ENCODE peak calls at places on chromosomes 5 and 9, in six cellular contexts. X is IMR-90, H is A549, W is colonic mucosa, P is HepG2, I is psoas muscle. U is an unnamed sample.

GRCh38 chr5:61371474-61371873 is 39.4 kb downstream of the ZSWIM6 start:
- DNase-seq in X (no peak), H (no peak), W (no peak), P (no peak), I (no peak), U (no peak)

GRCh38 chr9:78064075-78064474 is 32.5 kb upstream of the GNAQ start:
- DNase-seq in X (no peak), H (no peak), W (no peak), P (no peak), I (no peak), U (peak; percentile 13)

GRCh38 chr9:109272045-109272444 is 48.8 kb downstream of the EPB41L4B start:
- DNase-seq in X (no peak), H (no peak), W (no peak), P (no peak), I (no peak), U (no peak)

GRCh38 chr9:124267271-124267807 is 9.6 kb downstream of the NEK6 start:
- DNase-seq in X (peak; percentile 85), H (peak; percentile 56), W (peak; percentile 82), P (no peak), I (no peak), U (peak; percentile 54)

GRCh38 chr5:151523335-151523734 is 67.8 kb downstream of the FAT2 start:
- DNase-seq in X (peak; percentile 55), H (peak; percentile 75), W (peak; percentile 32), P (peak; percentile 60), I (no peak), U (no peak)

GRCh38 chr5:180120221-180121101 is 48.9 kb upstream of the RNF130 start:
- DNase-seq in X (no peak), H (no peak), W (no peak), P (no peak), I (peak; percentile 26), U (no peak)

GRCh38 chr5:79845448-79846197 is 145.4 kb downstream of the MTX3 start:
- DNase-seq in X (peak; percentile 89), H (no peak), W (no peak), P (no peak), I (no peak), U (peak; percentile 42)

GRCh38 chr9:88503845-88504764 is 30.9 kb upstream of the NXNL2 start:
- DNase-seq in X (no peak), H (no peak), W (no peak), P (no peak), I (no peak), U (no peak)

GRCh38 chr9:18072967-18073366 is 401.0 kb upstream of the ADAMTSL1 start:
- DNase-seq in X (no peak), H (no peak), W (no peak), P (no peak), I (no peak), U (no peak)

GRCh38 chr5:28914302-28914701 is 1875.9 kb upstream of the CDH9 start:
- DNase-seq in X (no peak), H (no peak), W (no peak), P (no peak), I (no peak), U (no peak)

GRCh38 chr5:109992264-109992915 is 302.7 kb downstream of the MAN2A1 start:
- DNase-seq in X (no peak), H (no peak), W (no peak), P (no peak), I (no peak), U (no peak)

GRCh38 chr5:56585466-56585865 is 229.9 kb upstream of the MAP3K1 start:
- DNase-seq in X (peak; percentile 63), H (no peak), W (no peak), P (no peak), I (no peak), U (no peak)

GRCh38 chr9:124258765-124259272 is 1.1 kb downstream of the NEK6 start:
- DNase-seq in X (no peak), H (no peak), W (no peak), P (peak; percentile 23), I (peak; percentile 56), U (no peak)

GRCh38 chr9:4048441-4048840 is 251.4 kb downstream of the GLIS3 start:
- DNase-seq in X (peak; percentile 64), H (peak; percentile 10), W (no peak), P (no peak), I (no peak), U (peak; percentile 18)

GRCh38 chr9:106920701-106921283 is 57.8 kb downstream of the ZNF462 start:
- DNase-seq in X (peak; percentile 21), H (no peak), W (peak; percentile 73), P (peak; percentile 18), I (no peak), U (no peak)

GRCh38 chr5:141734501-141735231 is 52.6 kb upstream of the ARAP3 start:
- DNase-seq in X (peak; percentile 61), H (peak; percentile 54), W (peak; percentile 48), P (no peak), I (no peak), U (peak; percentile 29)

GRCh38 chr9:83472221-83472665 is 66.0 kb downstream of the FRMD3 start:
- DNase-seq in X (peak; percentile 1), H (peak; percentile 36), W (peak; percentile 65), P (peak; percentile 95), I (no peak), U (no peak)

GRCh38 chr5:139838381-139839197 is 43.0 kb downstream of the PSD2 start:
- DNase-seq in X (no peak), H (no peak), W (no peak), P (no peak), I (no peak), U (no peak)

GRCh38 chr5:135435467-135436330 is 11.4 kb downstream of the DCANP1 start:
- DNase-seq in X (no peak), H (no peak), W (no peak), P (no peak), I (no peak), U (no peak)

GRCh38 chr5:10680876-10681481 is 80.1 kb downstream of the DAP start:
- DNase-seq in X (no peak), H (no peak), W (no peak), P (no peak), I (no peak), U (no peak)

GRCh38 chr5:36418172-36418979 is 116.7 kb upstream of the RANBP3L start:
- DNase-seq in X (no peak), H (no peak), W (no peak), P (peak; percentile 13), I (no peak), U (no peak)

GRCh38 chr5:131198625-131199024 is 27.9 kb downstream of the LYRM7 start:
- DNase-seq in X (peak; percentile 78), H (no peak), W (no peak), P (no peak), I (no peak), U (no peak)

GRCh38 chr9:87180361-87180760 is 233.1 kb upstream of the GAS1 start:
- DNase-seq in X (no peak), H (no peak), W (no peak), P (no peak), I (no peak), U (no peak)

GRCh38 chr9:1738511-1739100 is 276.5 kb upstream of the SMARCA2 start:
- DNase-seq in X (no peak), H (no peak), W (no peak), P (no peak), I (no peak), U (no peak)

GRCh38 chr5:55593115-55593472 is 58.3 kb upstream of the PLPP1 start:
- DNase-seq in X (no peak), H (no peak), W (no peak), P (no peak), I (no peak), U (no peak)

GRCh38 chr9:127858041-127858512 is 3.6 kb upstream of the ENG start:
- DNase-seq in X (no peak), H (no peak), W (no peak), P (no peak), I (peak; percentile 82), U (no peak)

GRCh38 chr9:114616684-114617520 is 5.8 kb downstream of the TMEM268 start:
- DNase-seq in X (no peak), H (no peak), W (peak; percentile 60), P (no peak), I (peak; percentile 80), U (no peak)

GRCh38 chr5:106415541-106415940 is 1255.2 kb downstream of the EFNA5 start:
- DNase-seq in X (peak; percentile 89), H (no peak), W (no peak), P (no peak), I (no peak), U (peak; percentile 86)

GRCh38 chr5:143700994-143701393 is 111.0 kb upstream of the HMHB1 start:
- DNase-seq in X (no peak), H (no peak), W (no peak), P (no peak), I (no peak), U (no peak)
- TF ChIP-seq CTCF in X (peak; percentile 19), H (peak; percentile 8), W (no peak), P (no peak), I (no peak), U (no peak)

GRCh38 chr5:153893809-153894208 is 144.9 kb downstream of the FAM114A2 start:
- DNase-seq in X (no peak), H (no peak), W (no peak), P (no peak), I (no peak), U (no peak)
- H3K4me3 ChIP-seq in X (no peak overlapping the region), H (no peak overlapping the region), W (no peak overlapping the region), P (no peak overlapping the region), I (no peak overlapping the region), U (no peak overlapping the region)

DNA sequence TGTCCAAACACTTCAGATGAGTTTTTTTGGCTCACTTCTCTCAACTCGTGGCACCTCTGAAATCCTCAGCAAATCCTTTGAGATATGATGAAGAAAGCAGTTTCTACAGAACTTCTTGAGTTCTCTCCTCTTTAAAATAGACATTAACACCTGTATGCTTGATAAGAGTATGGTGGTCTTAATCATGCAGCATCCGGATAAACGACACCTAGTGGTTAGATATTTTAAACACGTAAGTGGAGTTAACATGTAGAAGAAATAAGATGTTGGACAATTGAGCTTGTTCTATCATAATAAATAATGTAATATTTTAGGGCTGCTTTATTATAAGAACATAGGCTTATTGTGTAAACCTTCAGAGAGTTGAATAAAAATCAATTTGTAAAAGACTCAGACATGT is 324.8 kb downstream of the CYLC2 start:
- DNase-seq in X (no peak), H (no peak), W (no peak), P (no peak), I (no peak), U (no peak)
- TF ChIP-seq CTCF in X (no peak), H (no peak), W (no peak), P (no peak), I (no peak), U (no peak)

GRCh38 chr5:137847699-137848098 is 20.0 kb upstream of the MYOT start:
- DNase-seq in X (no peak), H (no peak), W (no peak), P (no peak), I (no peak), U (no peak)
- H3K4me3 ChIP-seq in X (no peak overlapping the region), H (no peak overlapping the region), W (no peak overlapping the region), P (no peak overlapping the region), I (peak overlapping the region; percentile 57), U (no peak overlapping the region)

GRCh38 chr9:136267261-136268111 is 21.9 kb upstream of the QSOX2 start:
- DNase-seq in X (peak; percentile 78), H (peak; percentile 89), W (peak; percentile 82), P (peak; percentile 54), I (peak; percentile 88), U (peak; percentile 31)
- TF ChIP-seq CTCF in X (peak; percentile 43), H (peak; percentile 29), W (no peak), P (peak; percentile 71), I (no peak), U (no peak)

DNA sequence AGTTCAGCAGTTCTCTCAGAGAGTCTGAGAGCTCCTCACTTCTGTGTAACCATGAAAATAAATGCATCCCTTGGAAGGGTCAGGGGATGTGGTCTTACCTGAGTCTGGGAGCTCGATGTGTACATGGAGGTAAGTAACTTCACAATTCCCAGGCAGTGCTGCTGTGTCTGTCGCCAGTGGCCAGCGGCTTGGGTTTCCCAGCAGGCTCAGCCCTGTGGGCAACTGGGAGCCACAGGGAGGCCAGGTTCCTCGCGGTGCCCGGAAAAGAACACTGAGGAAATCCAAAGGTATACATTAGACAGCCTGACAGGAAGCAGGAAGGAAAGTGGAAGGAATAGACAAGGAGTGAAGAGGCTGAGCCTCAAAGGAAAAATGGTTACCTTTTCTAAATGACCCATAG is 62.2 kb downstream of the OSTF1 start:
- DNase-seq in X (no peak), H (no peak), W (no peak), P (no peak), I (no peak), U (no peak)
- H3K4me3 ChIP-seq in X (no peak overlapping the region), H (no peak overlapping the region), W (no peak overlapping the region), P (no peak overlapping the region), I (no peak overlapping the region), U (no peak overlapping the region)

U was measured in astrocyte of the cerebellum.